ENCODE peak calls at places on chromosomes 4 and X, in five cellular contexts. R, H, X, I and L are unnamed samples.

GRCh38 chr4:182806259-182807252 is 110.6 kb downstream of the DCTD start:
- DNase-seq in R (peak), X (no peak), H (peak), I (peak), L (peak)

GRCh38 chr4:111937368-111937767 is 207.9 kb upstream of the FAM241A start:
- DNase-seq in H (peak), I (no peak), X (no peak), R (no peak), L (no peak)

GRCh38 chr4:182562350-182562749 is 319.1 kb downstream of the TENM3 start:
- DNase-seq in R (no peak), H (no peak), I (no peak), X (no peak), L (no peak)

GRCh38 chrX:18927558-18927957 is 56.4 kb downstream of the PHKA2 start:
- DNase-seq in X (no peak), I (no peak), R (no peak), H (no peak), L (no peak)

GRCh38 chr4:95085118-95085833 is 327.5 kb downstream of the BMPR1B start:
- DNase-seq in R (no peak), H (no peak), I (no peak), X (no peak), L (no peak)

GRCh38 chr4:48570646-48571220 is 80.7 kb downstream of the ZAR1 start:
- DNase-seq in R (no peak), X (no peak), I (no peak), H (no peak), L (no peak)

GRCh38 chr4:73945140-73945539 is 36.7 kb downstream of the PF4 start:
- DNase-seq in I (no peak), R (no peak), H (no peak), X (no peak), L (no peak)

GRCh38 chr4:137641554-137641953 is 109.3 kb upstream of the PCDH18 start:
- DNase-seq in H (no peak), I (no peak), R (no peak), X (no peak), L (no peak)

GRCh38 chr4:139692300-139693012 is 26.8 kb downstream of the MGST2 start:
- DNase-seq in I (no peak), H (peak), X (no peak), R (no peak), L (peak)

GRCh38 chr4:130309221-130309620 is 1213.3 kb downstream of the C4orf33 start:
- DNase-seq in I (no peak), X (no peak), H (no peak), R (no peak), L (no peak)

GRCh38 chr4:27066591-27066990 is 205.9 kb downstream of the STIM2 start:
- DNase-seq in H (no peak), R (no peak), I (peak), X (no peak), L (no peak)

GRCh38 chr4:141430686-141431085 is 205.7 kb upstream of the IL15 start:
- DNase-seq in R (no peak), I (no peak), H (no peak), X (no peak), L (no peak)

GRCh38 chrX:636971-637659 is 6.5 kb downstream of the SHOX start:
- DNase-seq in H (no peak), I (peak), R (no peak), X (no peak), L (no peak)

GRCh38 chr4:17577660-17578481 is 873 bp downstream of the LAP3 start:
- DNase-seq in I (no peak), X (no peak), H (no peak), R (peak), L (peak)

GRCh38 chrX:14922437-14922836 is 49.2 kb downstream of the MOSPD2 start:
- DNase-seq in X (no peak), H (no peak), I (no peak), R (no peak), L (no peak)

DNA sequence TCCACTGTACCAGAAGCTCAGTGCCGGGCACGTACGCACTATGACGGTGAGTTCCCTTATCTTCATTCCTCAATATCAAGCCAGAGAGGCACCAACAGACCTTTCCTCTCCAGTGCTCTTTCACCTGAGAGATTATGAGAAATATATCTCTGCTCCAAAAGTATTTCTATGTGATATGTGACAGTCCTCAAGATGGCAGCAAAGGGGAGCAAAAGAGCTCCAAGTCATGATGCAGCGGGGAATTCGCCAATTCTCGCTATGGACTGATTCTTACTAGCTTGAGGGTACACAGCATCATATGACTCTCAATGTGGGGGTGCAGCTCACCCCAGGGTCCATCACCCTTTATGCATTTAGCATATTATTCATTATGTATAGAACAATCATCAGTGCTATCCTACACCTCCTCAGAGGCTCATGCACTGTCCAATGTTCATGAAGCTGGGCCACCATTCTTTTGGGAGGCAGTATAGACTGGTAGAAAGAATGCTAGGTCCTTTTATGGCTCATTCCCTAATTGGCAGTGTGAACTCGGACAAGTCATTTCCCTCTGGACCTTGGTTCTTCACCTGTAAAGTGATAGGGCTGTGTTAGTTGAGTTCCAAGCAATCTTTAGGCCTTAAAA is 12.8 kb upstream of the IQSEC2 start:
- DNase-seq in X (no peak), I (no peak), R (peak), H (no peak), L (no peak)
- TF ChIP-seq ATF2 in X (no peak), I (no peak), R (no peak), H (no peak), L (no peak)

GRCh38 chrX:23911436-23911835 is 3.6 kb downstream of the CXorf58 start:
- DNase-seq in H (no peak), I (no peak), X (no peak), R (no peak), L (no peak)

GRCh38 chrX:23907496-23908218 is at the start of the genes APOO and CXorf58:
- DNase-seq in H (peak), R (peak), X (peak), I (peak), L (peak)

GRCh38 chrX:23908219-23909003 is 605 bp downstream of the CXorf58 start:
- DNase-seq in X (no peak), H (no peak), I (no peak), R (peak), L (peak)

GRCh38 chrX:23904096-23904495 is 3.6 kb downstream of the APOO start:
- DNase-seq in X (no peak), I (no peak), H (no peak), R (peak), L (no peak)

GRCh38 chrX:23907106-23907495 is 637 bp downstream of the APOO start:
- DNase-seq in X (no peak), R (peak), H (no peak), I (no peak), L (no peak)
- TF ChIP-seq ATF2 in X (no peak), R (no peak), H (no peak), I (no peak), L (no peak)

DNA sequence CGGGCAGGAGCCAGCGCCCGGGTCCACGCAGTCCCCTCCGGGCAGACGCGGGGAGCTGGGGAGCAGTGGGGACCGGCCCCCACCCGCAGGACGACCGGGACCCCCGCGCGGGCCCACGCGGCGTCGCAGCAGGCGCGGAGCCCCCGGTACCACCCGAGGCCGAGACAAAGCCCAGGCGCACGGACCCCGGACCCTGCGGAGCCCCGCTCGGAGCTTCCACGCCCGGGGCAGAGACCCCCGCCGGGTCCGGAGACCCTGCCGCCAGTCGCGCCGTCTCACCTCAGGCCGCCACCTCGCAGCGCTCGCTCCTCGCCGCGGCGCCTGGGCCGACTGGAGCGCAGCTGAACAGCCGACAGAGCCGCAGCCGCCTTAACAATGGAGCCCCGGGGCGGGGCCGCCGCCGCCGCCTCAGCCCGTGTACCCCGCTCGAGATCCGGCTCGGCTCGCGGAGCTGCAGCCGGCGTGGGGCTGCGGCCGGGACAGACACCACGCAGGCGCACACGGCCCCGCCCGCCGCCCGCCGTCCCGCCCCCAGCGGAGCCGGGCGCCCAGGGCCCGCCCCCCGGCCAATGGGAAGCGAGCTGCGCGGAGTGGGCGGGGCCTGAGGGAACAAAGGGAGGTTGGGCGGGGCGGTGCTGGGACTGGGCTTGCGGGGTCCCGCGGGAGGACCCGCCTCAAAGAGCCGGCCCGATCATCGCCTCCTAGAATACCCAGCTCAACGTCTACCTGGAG is at the start of gene AFAP1:
- DNase-seq in I (peak), R (peak), H (peak), X (no peak), L (peak)
- TF ChIP-seq ATF2 in I (no peak), R (no peak), H (no peak), X (no peak), L (no peak)

GRCh38 chr4:86788826-86789225 is 60.4 kb downstream of the SLC10A6 start:
- DNase-seq in R (no peak), I (no peak), X (no peak), H (no peak), L (no peak)

DNA sequence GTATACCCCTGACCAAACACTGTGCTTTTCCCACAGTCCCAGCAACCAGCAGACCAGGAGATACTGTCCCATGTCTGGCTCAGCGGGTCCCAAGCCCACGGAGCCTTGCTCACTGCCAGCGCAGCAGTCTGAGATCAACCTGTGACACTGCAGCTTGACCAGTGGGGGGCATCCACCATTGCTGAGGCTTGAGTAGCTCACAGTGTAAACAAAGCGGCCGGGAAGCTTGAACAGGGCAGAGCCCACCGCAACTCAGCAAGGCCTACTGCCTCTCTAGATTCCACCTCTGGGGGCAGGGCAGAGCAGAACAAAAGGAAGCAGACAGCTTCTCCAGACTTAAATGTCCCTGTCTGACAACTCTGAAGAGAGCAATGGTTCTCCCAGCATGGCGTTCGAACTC is 58.1 kb downstream of the SLC10A6 start:
- DNase-seq in X (no peak), I (peak), H (peak), R (peak), L (peak)
- TF ChIP-seq ATF2 in X (no peak), I (no peak), H (peak), R (no peak), L (no peak)

DNA sequence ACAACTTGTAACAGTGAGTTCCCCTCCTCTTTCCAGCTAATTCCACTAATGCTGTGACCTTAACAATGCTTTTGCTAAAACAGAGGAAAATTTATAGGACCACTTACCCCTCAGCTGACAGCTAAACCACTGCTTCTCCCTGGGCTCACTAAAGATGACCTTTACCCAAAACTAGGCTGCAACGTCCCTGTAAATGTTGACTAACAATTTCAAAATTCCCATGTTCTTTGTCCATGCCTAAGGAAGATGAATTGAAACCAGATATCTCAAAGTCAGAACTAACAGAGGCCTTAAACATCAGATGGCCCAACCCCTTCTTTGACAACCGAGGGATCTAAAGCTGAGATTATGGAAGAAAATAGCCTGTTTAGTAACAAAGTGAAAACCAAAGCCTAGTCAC is 32.5 kb downstream of the AFAP1 start:
- DNase-seq in X (no peak), H (peak), R (no peak), I (no peak), L (no peak)
- TF ChIP-seq ATF2 in X (no peak), H (no peak), R (no peak), I (no peak), L (no peak)

DNA sequence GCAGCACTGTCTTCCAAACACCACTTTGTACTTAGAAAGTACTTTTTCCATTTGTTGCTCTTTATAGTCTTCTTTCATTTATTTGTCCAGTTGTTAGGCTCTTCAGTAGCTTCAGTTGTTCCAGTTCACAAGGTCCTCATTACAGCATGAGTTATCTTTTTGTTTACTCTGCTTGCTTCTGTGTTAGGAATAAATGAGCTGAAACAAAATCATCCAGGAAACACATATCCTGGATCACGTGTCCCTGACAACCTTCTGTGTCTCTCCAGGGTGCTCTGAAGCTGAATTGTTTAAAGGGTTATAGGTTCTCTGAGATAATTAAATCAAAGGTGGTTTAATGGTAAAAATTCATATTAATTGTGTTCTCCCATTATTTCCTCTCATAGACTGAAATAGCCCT is 19.9 kb upstream of the KLHL8 start:
- DNase-seq in X (no peak), I (no peak), H (no peak), R (no peak), L (no peak)
- TF ChIP-seq ATF2 in X (no peak), I (no peak), H (no peak), R (no peak), L (no peak)

DNA sequence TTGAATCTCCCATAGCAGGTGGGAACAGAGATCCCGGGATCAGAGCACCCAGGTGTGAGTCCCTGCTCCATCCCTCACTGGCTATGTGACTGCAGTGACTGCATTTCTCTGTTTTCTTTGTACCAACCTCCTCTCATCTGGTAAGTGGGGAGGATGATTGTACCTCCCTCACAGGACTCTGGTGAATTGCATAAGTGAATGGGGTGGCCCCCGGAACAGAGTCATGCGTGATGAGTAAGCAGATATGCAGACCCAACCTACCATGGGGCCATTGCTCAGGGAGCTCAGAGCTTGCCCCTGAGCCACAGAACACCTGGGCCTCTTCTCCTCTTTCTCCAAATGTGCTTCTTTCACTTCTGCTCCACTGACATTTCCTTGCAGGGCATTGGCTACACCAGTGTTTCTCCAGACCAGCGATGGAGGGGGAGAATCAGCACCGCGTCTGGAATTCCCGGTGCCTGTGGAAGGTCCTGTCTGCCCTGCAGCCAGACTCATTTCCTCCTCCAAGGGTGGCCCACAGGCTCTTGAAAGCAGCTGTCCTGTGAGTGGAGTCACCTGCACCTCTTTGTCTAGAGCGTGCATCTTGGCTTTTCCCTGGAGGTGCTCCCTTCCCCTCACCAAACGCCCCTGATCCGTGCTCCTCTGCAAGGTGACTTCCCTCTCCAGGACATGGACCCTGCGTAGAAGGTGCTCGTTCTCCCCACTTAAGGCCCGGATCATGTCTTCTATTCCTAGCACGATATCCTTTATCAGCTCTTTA is 30.0 kb downstream of the C4orf50 start:
- DNase-seq in I (no peak), X (no peak), H (no peak), R (no peak), L (no peak)
- TF ChIP-seq ATF2 in I (no peak), X (no peak), H (no peak), R (no peak), L (no peak)

GRCh38 chr4:30714408-30715031 is 5.6 kb upstream of the PCDH7 start:
- DNase-seq in H (peak), X (no peak), I (peak), R (peak), L (peak)
- TF ChIP-seq ATF2 in H (no peak), X (peak), I (no peak), R (no peak), L (no peak)

GRCh38 chr4:187046471-187046870 is 322.8 kb upstream of the FAT1 start:
- DNase-seq in H (no peak), I (no peak), X (no peak), R (no peak), L (no peak)

GRCh38 chr4:187042251-187042650 is 318.6 kb upstream of the FAT1 start:
- DNase-seq in I (no peak), H (no peak), R (no peak), X (no peak), L (no peak)
- TF ChIP-seq ATF2 in I (no peak), H (no peak), R (no peak), X (no peak), L (no peak)